ENCODE peak calls at places on chromosomes 2 and 18, in eight cellular contexts. One of them, this sample, is unnamed.
A peak's percentile ranks its signal among the peaks of the same experiment; 100 is the strongest.

GRCh38 chr2:40653829-40654228 is 201.9 kb upstream of the SLC8A1 start:
- DNase-seq in small intestine: no peak
- DNase-seq in Peyer's patch: no peak
- DNase-seq in heart left ventricle: no peak
- DNase-seq in neural progenitor cell: no peak
- DNase-seq in Caco-2: no peak
- DNase-seq in BE2C: no peak
- DNase-seq in GM23248: peak; percentile 55
- DNase-seq in this sample: no peak

GRCh38 chr2:85221291-85221690 is 88.1 kb downstream of the TCF7L1 start:
- DNase-seq in small intestine: no peak
- DNase-seq in Peyer's patch: no peak
- DNase-seq in heart left ventricle: peak; percentile 58
- DNase-seq in neural progenitor cell: no peak
- DNase-seq in Caco-2: no peak
- DNase-seq in BE2C: no peak
- DNase-seq in GM23248: peak; percentile 14
- DNase-seq in this sample: no peak

GRCh38 chr2:242032780-242033656 is 163.5 kb downstream of the RTP5 start:
- DNase-seq in small intestine: no peak
- DNase-seq in Peyer's patch: peak; percentile 30
- DNase-seq in heart left ventricle: no peak
- DNase-seq in neural progenitor cell: no peak
- DNase-seq in Caco-2: no peak
- DNase-seq in BE2C: no peak
- DNase-seq in GM23248: no peak
- DNase-seq in this sample: no peak

GRCh38 chr18:9868857-9869712 is 16.7 kb upstream of the TXNDC2 start:
- DNase-seq in small intestine: no peak
- DNase-seq in Peyer's patch: no peak
- DNase-seq in heart left ventricle: no peak
- DNase-seq in neural progenitor cell: no peak
- DNase-seq in Caco-2: no peak
- DNase-seq in BE2C: peak; percentile 14
- DNase-seq in GM23248: no peak
- DNase-seq in this sample: no peak

GRCh38 chr18:73617981-73618380 is 529.7 kb downstream of the FBXO15 start:
- DNase-seq in small intestine: no peak
- DNase-seq in Peyer's patch: no peak
- DNase-seq in heart left ventricle: no peak
- DNase-seq in neural progenitor cell: no peak
- DNase-seq in Caco-2: no peak
- DNase-seq in BE2C: no peak
- DNase-seq in GM23248: no peak
- DNase-seq in this sample: no peak

GRCh38 chr2:234879671-234880455 is 72.0 kb upstream of the SH3BP4 start:
- DNase-seq in small intestine: peak; percentile 70
- DNase-seq in Peyer's patch: no peak
- DNase-seq in heart left ventricle: no peak
- DNase-seq in neural progenitor cell: no peak
- DNase-seq in Caco-2: no peak
- DNase-seq in BE2C: no peak
- DNase-seq in GM23248: peak; percentile 34
- DNase-seq in this sample: no peak

GRCh38 chr2:200795044-200795443 is 16.7 kb upstream of the BZW1 start:
- DNase-seq in small intestine: no peak
- DNase-seq in Peyer's patch: no peak
- DNase-seq in heart left ventricle: peak; percentile 33
- DNase-seq in neural progenitor cell: peak; percentile 36
- DNase-seq in Caco-2: peak; percentile 57
- DNase-seq in BE2C: no peak
- DNase-seq in GM23248: peak; percentile 34
- DNase-seq in this sample: no peak

GRCh38 chr2:181680055-181680936 is at the start of gene NEUROD1:
- DNase-seq in small intestine: no peak
- DNase-seq in Peyer's patch: no peak
- DNase-seq in heart left ventricle: no peak
- DNase-seq in neural progenitor cell: peak; percentile 86
- DNase-seq in Caco-2: no peak
- DNase-seq in BE2C: peak; percentile 39
- DNase-seq in GM23248: no peak
- DNase-seq in this sample: no peak

GRCh38 chr18:68244786-68245185 is 470.1 kb downstream of the TMX3 start:
- DNase-seq in small intestine: no peak
- DNase-seq in Peyer's patch: no peak
- DNase-seq in heart left ventricle: no peak
- DNase-seq in neural progenitor cell: no peak
- DNase-seq in Caco-2: no peak
- DNase-seq in BE2C: no peak
- DNase-seq in GM23248: peak; percentile 45
- DNase-seq in this sample: no peak

GRCh38 chr2:157959249-157959648 is 83.1 kb upstream of the ACVR1 start:
- DNase-seq in small intestine: no peak
- DNase-seq in Peyer's patch: no peak
- DNase-seq in heart left ventricle: no peak
- DNase-seq in neural progenitor cell: no peak
- DNase-seq in Caco-2: no peak
- DNase-seq in BE2C: no peak
- DNase-seq in GM23248: no peak
- DNase-seq in this sample: no peak

GRCh38 chr2:97693476-97693875 is 19.9 kb upstream of the ZAP70 start:
- DNase-seq in small intestine: no peak
- DNase-seq in Peyer's patch: peak; percentile 21
- DNase-seq in heart left ventricle: no peak
- DNase-seq in neural progenitor cell: no peak
- DNase-seq in Caco-2: no peak
- DNase-seq in BE2C: no peak
- DNase-seq in GM23248: peak; percentile 16
- DNase-seq in this sample: no peak

GRCh38 chr2:159758686-159759085 is 39.3 kb downstream of the CD302 start:
- DNase-seq in small intestine: no peak
- DNase-seq in Peyer's patch: no peak
- DNase-seq in heart left ventricle: no peak
- DNase-seq in neural progenitor cell: no peak
- DNase-seq in Caco-2: peak; percentile 65
- DNase-seq in BE2C: no peak
- DNase-seq in GM23248: peak; percentile 16
- DNase-seq in this sample: no peak

GRCh38 chr2:131058214-131058613 is 35.0 kb downstream of the FAM168B start:
- DNase-seq in small intestine: no peak
- DNase-seq in Peyer's patch: peak; percentile 15
- DNase-seq in heart left ventricle: no peak
- DNase-seq in neural progenitor cell: no peak
- DNase-seq in Caco-2: no peak
- DNase-seq in BE2C: no peak
- DNase-seq in GM23248: no peak
- DNase-seq in this sample: no peak

GRCh38 chr18:46073474-46074331 is 1.6 kb upstream of the PSTPIP2 start:
- DNase-seq in small intestine: peak; percentile 81
- DNase-seq in Peyer's patch: peak; percentile 72
- DNase-seq in heart left ventricle: no peak
- DNase-seq in neural progenitor cell: peak; percentile 67
- DNase-seq in Caco-2: peak; percentile 72
- DNase-seq in BE2C: peak; percentile 24
- DNase-seq in GM23248: peak; percentile 81
- DNase-seq in this sample: peak; percentile 63

GRCh38 chr2:58834404-58834803 is 593.3 kb upstream of the FANCL start:
- DNase-seq in small intestine: no peak
- DNase-seq in Peyer's patch: no peak
- DNase-seq in heart left ventricle: no peak
- DNase-seq in neural progenitor cell: peak; percentile 74
- DNase-seq in Caco-2: peak; percentile 67
- DNase-seq in BE2C: no peak
- DNase-seq in GM23248: peak; percentile 38
- DNase-seq in this sample: no peak

GRCh38 chr2:42927334-42928160 is 135.2 kb upstream of the HAAO start:
- DNase-seq in small intestine: peak; percentile 85
- DNase-seq in Peyer's patch: no peak
- DNase-seq in heart left ventricle: peak; percentile 77
- DNase-seq in neural progenitor cell: peak; percentile 18
- DNase-seq in Caco-2: peak; percentile 32
- DNase-seq in BE2C: no peak
- DNase-seq in GM23248: no peak
- DNase-seq in this sample: no peak

GRCh38 chr18:24827500-24827899 is 367.1 kb downstream of the HRH4 start:
- DNase-seq in small intestine: no peak
- DNase-seq in Peyer's patch: no peak
- DNase-seq in heart left ventricle: no peak
- DNase-seq in neural progenitor cell: no peak
- DNase-seq in Caco-2: no peak
- DNase-seq in BE2C: no peak
- DNase-seq in GM23248: peak; percentile 34
- DNase-seq in this sample: no peak

GRCh38 chr2:159855153-159856140 is 57.4 kb upstream of the CD302 start:
- DNase-seq in small intestine: no peak
- DNase-seq in Peyer's patch: no peak
- DNase-seq in heart left ventricle: no peak
- DNase-seq in neural progenitor cell: no peak
- DNase-seq in Caco-2: no peak
- DNase-seq in BE2C: no peak
- DNase-seq in GM23248: peak; percentile 36
- DNase-seq in this sample: no peak

GRCh38 chr2:101162561-101163330 is 11.6 kb upstream of the TBC1D8 start:
- DNase-seq in small intestine: peak; percentile 74
- DNase-seq in Peyer's patch: peak; percentile 61
- DNase-seq in heart left ventricle: no peak
- DNase-seq in neural progenitor cell: peak; percentile 43
- DNase-seq in Caco-2: peak; percentile 35
- DNase-seq in BE2C: no peak
- DNase-seq in GM23248: no peak
- DNase-seq in this sample: no peak

DNA sequence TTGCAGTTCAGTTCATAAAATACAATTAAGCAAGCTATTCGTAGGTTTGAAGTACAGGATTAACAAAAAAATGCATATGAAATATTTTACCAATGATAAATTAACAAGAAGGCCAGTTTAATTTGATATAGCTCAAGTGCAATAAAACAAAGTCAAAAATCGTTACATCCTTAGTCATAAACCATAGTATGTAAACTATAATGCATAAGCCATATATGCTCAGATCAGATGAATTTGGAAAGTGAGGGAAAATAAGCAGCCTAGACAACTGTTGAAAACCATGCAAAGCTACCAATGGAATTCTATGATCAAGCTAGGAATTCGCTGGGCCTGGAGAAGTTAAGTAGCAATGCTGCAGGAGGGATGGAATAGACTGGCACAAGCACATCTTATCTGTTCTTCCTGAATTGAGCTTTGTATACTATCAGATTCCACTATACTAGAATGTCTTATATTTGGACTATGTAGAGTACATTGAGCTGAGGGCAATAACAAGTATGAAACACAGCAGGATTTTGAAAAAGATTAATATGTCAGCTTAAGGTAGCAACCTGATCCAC is 682.0 kb downstream of the IRS1 start:
- DNase-seq in small intestine: no peak
- DNase-seq in Peyer's patch: no peak
- DNase-seq in heart left ventricle: no peak
- DNase-seq in neural progenitor cell: no peak
- DNase-seq in Caco-2: no peak
- DNase-seq in BE2C: no peak
- DNase-seq in GM23248: no peak
- DNase-seq in this sample: no peak
- H3K4me1 ChIP-seq in small intestine: no peaks in the 10 kb centered on the region
- H3K4me1 ChIP-seq in Peyer's patch: no peaks in the 10 kb centered on the region
- H3K4me1 ChIP-seq in heart left ventricle: no peaks in the 10 kb centered on the region
- H3K4me1 ChIP-seq in neural progenitor cell: peaks cover 11% of the 10 kb centered on the region
- H3K4me1 ChIP-seq in Caco-2: peaks cover 26% of the 10 kb centered on the region
- H3K4me1 ChIP-seq in BE2C: no peaks in the 10 kb centered on the region
- H3K4me1 ChIP-seq in GM23248: peaks cover 57% of the 10 kb centered on the region
- H3K4me1 ChIP-seq in this sample: no peaks in the 10 kb centered on the region

DNA sequence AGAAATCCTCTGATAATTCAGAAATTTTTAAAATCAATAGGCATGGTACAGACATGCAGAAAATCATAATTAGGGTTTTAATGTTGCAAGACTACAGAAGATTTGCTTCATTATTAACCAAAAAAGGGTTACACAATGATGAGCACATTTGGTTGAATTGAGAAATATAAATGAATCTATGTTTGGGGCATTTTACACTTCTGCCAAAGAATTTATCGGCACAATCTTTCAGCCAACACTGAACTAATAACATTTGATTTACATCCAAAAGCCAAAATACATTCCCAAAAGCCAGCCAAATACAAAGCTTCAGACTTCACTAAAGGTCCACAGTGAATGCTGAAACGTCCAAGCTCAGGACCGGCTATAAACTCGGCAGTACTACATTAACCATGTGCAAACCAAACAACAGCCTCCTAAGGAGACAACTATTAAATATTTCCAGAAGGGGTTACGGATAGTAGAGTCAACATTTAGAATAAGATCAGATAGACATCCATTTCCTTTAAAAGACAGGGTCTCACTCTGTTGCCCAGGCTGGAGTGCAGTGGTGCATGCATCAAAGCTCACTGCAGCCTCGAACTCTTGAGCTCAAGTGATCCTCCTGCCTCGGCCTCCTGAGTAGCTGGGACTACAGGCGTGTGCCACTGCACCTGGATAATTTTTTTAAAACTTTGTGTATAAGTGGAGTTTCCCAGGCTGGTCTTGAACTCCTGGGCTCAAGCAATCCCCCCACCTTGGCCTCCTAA is 29.4 kb downstream of the SPRED2 start:
- DNase-seq in small intestine: no peak
- DNase-seq in Peyer's patch: no peak
- DNase-seq in heart left ventricle: no peak
- DNase-seq in neural progenitor cell: no peak
- DNase-seq in Caco-2: no peak
- DNase-seq in BE2C: no peak
- DNase-seq in GM23248: peak; percentile 79
- DNase-seq in this sample: no peak
- H3K4me1 ChIP-seq in small intestine: peaks cover 7% of the 10 kb centered on the region
- H3K4me1 ChIP-seq in Peyer's patch: no peaks in the 10 kb centered on the region
- H3K4me1 ChIP-seq in heart left ventricle: peaks cover 25% of the 10 kb centered on the region
- H3K4me1 ChIP-seq in neural progenitor cell: peaks cover 15% of the 10 kb centered on the region
- H3K4me1 ChIP-seq in Caco-2: peaks cover 31% of the 10 kb centered on the region
- H3K4me1 ChIP-seq in BE2C: no peaks in the 10 kb centered on the region
- H3K4me1 ChIP-seq in GM23248: peaks cover 37% of the 10 kb centered on the region
- H3K4me1 ChIP-seq in this sample: no peaks in the 10 kb centered on the region

DNA sequence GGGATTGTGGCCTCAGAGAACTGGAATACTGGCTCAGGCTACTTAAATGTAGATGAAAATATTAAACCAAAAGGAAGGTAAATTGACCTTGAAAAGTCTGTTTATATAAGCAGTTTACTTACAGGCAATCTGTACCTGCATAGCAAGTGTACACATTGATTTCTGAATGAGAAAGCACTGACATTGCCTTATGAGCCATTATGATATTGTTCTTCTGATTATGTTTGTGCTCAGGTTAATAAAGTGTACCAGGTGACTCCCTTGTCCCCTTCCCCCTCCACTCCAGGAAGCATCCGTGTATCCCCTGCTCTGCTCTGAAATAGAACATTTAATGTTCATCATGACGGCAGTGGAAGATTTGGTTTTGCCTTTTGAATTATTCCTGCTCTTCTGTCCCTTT is 86.5 kb upstream of the RANBP2 start:
- DNase-seq in small intestine: peak; percentile 64
- DNase-seq in Peyer's patch: no peak
- DNase-seq in heart left ventricle: no peak
- DNase-seq in neural progenitor cell: no peak
- DNase-seq in Caco-2: no peak
- DNase-seq in BE2C: no peak
- DNase-seq in GM23248: no peak
- DNase-seq in this sample: no peak
- H3K4me1 ChIP-seq in small intestine: peaks cover 12% of the 10 kb centered on the region
- H3K4me1 ChIP-seq in Peyer's patch: peaks cover 13% of the 10 kb centered on the region
- H3K4me1 ChIP-seq in heart left ventricle: peaks cover 42% of the 10 kb centered on the region
- H3K4me1 ChIP-seq in neural progenitor cell: peaks cover 11% of the 10 kb centered on the region
- H3K4me1 ChIP-seq in Caco-2: peaks cover 42% of the 10 kb centered on the region
- H3K4me1 ChIP-seq in BE2C: peaks cover 3% of the 10 kb centered on the region
- H3K4me1 ChIP-seq in GM23248: peaks cover 22% of the 10 kb centered on the region
- H3K4me1 ChIP-seq in this sample: peaks cover 93% of the 10 kb centered on the region

GRCh38 chr2:119723784-119724467 is 35.8 kb upstream of the PTPN4 start:
- DNase-seq in small intestine: no peak
- DNase-seq in Peyer's patch: no peak
- DNase-seq in heart left ventricle: no peak
- DNase-seq in neural progenitor cell: no peak
- DNase-seq in Caco-2: no peak
- DNase-seq in BE2C: no peak
- DNase-seq in GM23248: no peak
- DNase-seq in this sample: no peak
- H3K4me1 ChIP-seq in small intestine: no peaks in the 10 kb centered on the region
- H3K4me1 ChIP-seq in Peyer's patch: no peaks in the 10 kb centered on the region
- H3K4me1 ChIP-seq in heart left ventricle: no peaks in the 10 kb centered on the region
- H3K4me1 ChIP-seq in neural progenitor cell: peaks cover 8% of the 10 kb centered on the region
- H3K4me1 ChIP-seq in Caco-2: peaks cover 7% of the 10 kb centered on the region
- H3K4me1 ChIP-seq in BE2C: no peaks in the 10 kb centered on the region
- H3K4me1 ChIP-seq in GM23248: no peaks in the 10 kb centered on the region
- H3K4me1 ChIP-seq in this sample: no peaks in the 10 kb centered on the region

This sample was measured in CD4-positive, alpha-beta memory T cell.